ENCODE peak calls at places on chromosomes 7 and 10, in five cellular contexts. One of them, this sample, is unnamed.

GRCh38 chr10:121854809-121855445 is 72.9 kb downstream of the ATE1 start:
- DNase-seq in H1: no peak
- DNase-seq in GM12878: no peak
- DNase-seq in SK-N-SH: no peak
- DNase-seq in K562: no peak
- DNase-seq in this sample: no peak

GRCh38 chr10:67079126-67079525 is 153.3 kb downstream of the LRRTM3 start:
- DNase-seq in H1: no peak
- DNase-seq in K562: no peak
- DNase-seq in SK-N-SH: peak; percentile 4
- DNase-seq in GM12878: no peak
- DNase-seq in this sample: no peak

GRCh38 chr10:97722980-97723379 is 9.4 kb downstream of the MARVELD1 start:
- DNase-seq in K562: no peak
- DNase-seq in H1: no peak
- DNase-seq in SK-N-SH: no peak
- DNase-seq in GM12878: no peak
- DNase-seq in this sample: no peak

GRCh38 chr7:95658676-95659075 is 62.4 kb upstream of the PDK4 start:
- DNase-seq in GM12878: no peak
- DNase-seq in K562: no peak
- DNase-seq in H1: no peak
- DNase-seq in SK-N-SH: no peak
- DNase-seq in this sample: no peak

GRCh38 chr10:72275351-72276012 is 1.8 kb downstream of the DDIT4 start:
- DNase-seq in K562: peak; percentile 50
- DNase-seq in SK-N-SH: no peak
- DNase-seq in GM12878: no peak
- DNase-seq in H1: no peak
- DNase-seq in this sample: no peak

GRCh38 chr7:38105874-38106483 is 72.1 kb upstream of the STARD3NL start:
- DNase-seq in SK-N-SH: peak; percentile 45
- DNase-seq in H1: no peak
- DNase-seq in GM12878: no peak
- DNase-seq in K562: peak; percentile 53
- DNase-seq in this sample: peak; percentile 46

GRCh38 chr10:32210306-32211045 is 136.5 kb downstream of the EPC1 start:
- DNase-seq in SK-N-SH: peak; percentile 58
- DNase-seq in H1: peak; percentile 2
- DNase-seq in GM12878: no peak
- DNase-seq in K562: peak; percentile 20
- DNase-seq in this sample: peak; percentile 59

GRCh38 chr10:117163061-117163953 is 25.2 kb upstream of the VAX1 start:
- DNase-seq in K562: no peak
- DNase-seq in GM12878: no peak
- DNase-seq in H1: no peak
- DNase-seq in SK-N-SH: peak; percentile 79
- DNase-seq in this sample: no peak

GRCh38 chr10:104233817-104234216 is 1.7 kb upstream of the CFAP43 start:
- DNase-seq in K562: no peak
- DNase-seq in H1: no peak
- DNase-seq in GM12878: no peak
- DNase-seq in SK-N-SH: no peak
- DNase-seq in this sample: no peak

GRCh38 chr10:8279598-8279997 is 225.1 kb downstream of the GATA3 start:
- DNase-seq in GM12878: no peak
- DNase-seq in K562: no peak
- DNase-seq in SK-N-SH: peak; percentile 38
- DNase-seq in H1: no peak
- DNase-seq in this sample: peak; percentile 46
- TF ChIP-seq JUND in GM12878: no peak
- TF ChIP-seq JUND in K562: no peak
- TF ChIP-seq JUND in SK-N-SH: peak; percentile 33
- TF ChIP-seq JUND in H1: no peak
- TF ChIP-seq JUND in this sample: no peak

GRCh38 chr7:49398730-49399129 is 374.7 kb upstream of the VWC2 start:
- DNase-seq in GM12878: no peak
- DNase-seq in H1: no peak
- DNase-seq in SK-N-SH: no peak
- DNase-seq in K562: no peak
- DNase-seq in this sample: peak; percentile 8
- TF ChIP-seq JUND in GM12878: no peak
- TF ChIP-seq JUND in H1: no peak
- TF ChIP-seq JUND in SK-N-SH: peak; percentile 8
- TF ChIP-seq JUND in K562: no peak
- TF ChIP-seq JUND in this sample: no peak

DNA sequence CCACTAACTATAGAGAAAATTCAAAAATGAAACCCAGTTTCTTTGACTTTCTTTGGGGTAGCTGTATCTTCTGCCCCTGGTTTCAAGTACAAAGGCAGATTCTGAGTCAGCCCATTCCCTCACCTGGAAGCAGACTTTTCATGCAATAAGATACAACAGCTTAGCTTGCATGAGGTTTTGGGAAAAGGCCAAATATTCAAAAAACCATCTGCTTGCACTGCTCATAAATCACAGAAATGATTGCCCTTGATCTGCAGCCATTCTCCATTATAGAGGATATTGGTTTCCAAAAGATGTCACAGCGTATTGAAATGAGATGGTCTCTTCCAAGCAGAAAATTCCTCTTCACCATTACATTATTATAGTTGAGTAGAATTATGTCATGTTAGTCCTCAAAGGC is 354.0 kb downstream of the PHF14 start:
- DNase-seq in K562: no peak
- DNase-seq in GM12878: no peak
- DNase-seq in H1: no peak
- DNase-seq in SK-N-SH: no peak
- DNase-seq in this sample: no peak
- TF ChIP-seq JUND in K562: no peak
- TF ChIP-seq JUND in GM12878: no peak
- TF ChIP-seq JUND in H1: no peak
- TF ChIP-seq JUND in SK-N-SH: no peak
- TF ChIP-seq JUND in this sample: no peak

GRCh38 chr7:157028528-157028903 is 18.1 kb upstream of the MNX1 start:
- DNase-seq in K562: no peak
- DNase-seq in SK-N-SH: no peak
- DNase-seq in H1: no peak
- DNase-seq in GM12878: no peak
- DNase-seq in this sample: no peak

GRCh38 chr7:157023589-157023905 is 13.1 kb upstream of the MNX1 start:
- DNase-seq in H1: no peak
- DNase-seq in K562: no peak
- DNase-seq in GM12878: no peak
- DNase-seq in SK-N-SH: no peak
- DNase-seq in this sample: peak; percentile 59

GRCh38 chr7:157024716-157025115 is 14.3 kb upstream of the MNX1 start:
- DNase-seq in K562: no peak
- DNase-seq in H1: no peak
- DNase-seq in GM12878: no peak
- DNase-seq in SK-N-SH: no peak
- DNase-seq in this sample: no peak

GRCh38 chr7:157032128-157032527 is 21.7 kb upstream of the MNX1 start:
- DNase-seq in SK-N-SH: no peak
- DNase-seq in H1: no peak
- DNase-seq in GM12878: no peak
- DNase-seq in K562: no peak
- DNase-seq in this sample: no peak

DNA sequence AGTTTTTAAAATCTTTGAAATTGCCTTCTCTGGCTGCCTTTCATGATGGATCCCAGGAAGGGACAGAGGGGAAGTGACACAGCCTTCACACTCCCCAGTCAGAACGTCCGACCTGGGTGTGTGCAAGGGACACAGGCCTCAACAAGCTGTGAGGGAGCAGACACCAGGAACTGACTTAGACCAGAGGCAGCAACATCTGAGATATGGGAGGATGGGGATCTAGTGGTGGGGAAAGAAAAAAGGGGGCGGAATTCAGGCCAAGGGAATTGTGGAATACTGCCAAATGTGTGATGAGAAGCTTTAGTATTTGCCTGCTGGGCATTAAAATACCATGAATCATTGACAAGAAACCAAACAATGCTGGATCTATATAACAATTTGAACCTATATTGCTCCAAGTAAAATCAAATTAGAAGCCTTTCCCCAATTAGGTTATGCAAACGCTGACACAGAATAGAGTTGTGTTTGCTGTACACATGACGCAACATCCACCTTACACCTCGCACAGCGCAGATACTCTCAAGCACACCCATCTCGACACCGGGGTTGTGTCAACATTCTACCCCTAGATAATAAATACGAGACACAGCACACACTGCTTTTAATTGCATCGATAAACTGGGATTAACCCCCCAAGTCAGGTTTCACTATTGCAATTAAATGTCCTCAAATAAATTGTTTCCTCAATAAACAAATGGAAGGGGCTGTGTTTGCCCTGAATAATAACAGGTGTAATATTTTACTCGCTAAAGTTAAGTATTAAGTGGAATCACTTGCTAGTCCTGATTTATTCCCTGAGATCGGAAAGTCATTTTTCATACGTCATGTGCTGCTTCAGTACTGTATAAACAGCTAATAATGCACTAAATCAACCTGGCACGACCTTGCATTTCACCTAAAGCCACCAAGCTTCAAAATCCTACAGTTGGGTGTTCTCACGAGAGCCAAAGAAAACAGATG is 17.4 kb upstream of the MNX1 start:
- DNase-seq in GM12878: no peak
- DNase-seq in SK-N-SH: peak; percentile 10
- DNase-seq in K562: no peak
- DNase-seq in H1: no peak
- DNase-seq in this sample: no peak
- TF ChIP-seq JUND in GM12878: no peak
- TF ChIP-seq JUND in SK-N-SH: no peak
- TF ChIP-seq JUND in K562: no peak
- TF ChIP-seq JUND in H1: no peak
- TF ChIP-seq JUND in this sample: no peak

GRCh38 chr10:38741226-38741625 is 647.1 kb downstream of the ZNF37A start:
- DNase-seq in H1: no peak
- DNase-seq in K562: no peak
- DNase-seq in SK-N-SH: no peak
- DNase-seq in GM12878: no peak
- DNase-seq in this sample: no peak
- TF ChIP-seq JUND in H1: no peak
- TF ChIP-seq JUND in K562: no peak
- TF ChIP-seq JUND in SK-N-SH: no peak
- TF ChIP-seq JUND in GM12878: no peak
- TF ChIP-seq JUND in this sample: no peak

GRCh38 chr7:88291401-88292173 is 15.1 kb downstream of the STEAP4 start:
- DNase-seq in K562: no peak
- DNase-seq in GM12878: no peak
- DNase-seq in SK-N-SH: no peak
- DNase-seq in H1: no peak
- DNase-seq in this sample: no peak
- TF ChIP-seq JUND in K562: no peak
- TF ChIP-seq JUND in GM12878: no peak
- TF ChIP-seq JUND in SK-N-SH: no peak
- TF ChIP-seq JUND in H1: no peak
- TF ChIP-seq JUND in this sample: no peak

DNA sequence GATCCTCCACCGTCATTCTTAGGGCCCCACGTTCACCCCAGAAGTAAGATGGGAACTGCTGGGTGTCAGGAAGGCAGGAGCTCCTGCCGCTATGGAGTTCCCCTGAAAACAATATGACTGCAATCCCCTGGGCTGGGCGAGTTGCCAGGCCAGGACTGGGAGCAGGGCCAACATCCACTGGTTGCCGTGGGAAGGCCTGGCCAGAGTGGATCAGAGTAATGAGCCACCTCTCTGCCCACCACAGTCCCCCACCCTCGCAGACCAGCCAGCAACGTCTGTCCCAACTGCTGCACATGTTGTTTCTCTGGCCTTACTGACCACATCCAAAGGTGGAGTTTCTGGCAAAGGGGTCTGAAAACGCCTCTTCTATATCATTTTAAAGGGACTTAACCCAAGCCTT is 86.6 kb downstream of the STRA8 start:
- DNase-seq in K562: no peak
- DNase-seq in H1: no peak
- DNase-seq in SK-N-SH: peak; percentile 90
- DNase-seq in GM12878: no peak
- DNase-seq in this sample: no peak
- TF ChIP-seq JUND in K562: no peak
- TF ChIP-seq JUND in H1: no peak
- TF ChIP-seq JUND in SK-N-SH: no peak
- TF ChIP-seq JUND in GM12878: no peak
- TF ChIP-seq JUND in this sample: no peak

DNA sequence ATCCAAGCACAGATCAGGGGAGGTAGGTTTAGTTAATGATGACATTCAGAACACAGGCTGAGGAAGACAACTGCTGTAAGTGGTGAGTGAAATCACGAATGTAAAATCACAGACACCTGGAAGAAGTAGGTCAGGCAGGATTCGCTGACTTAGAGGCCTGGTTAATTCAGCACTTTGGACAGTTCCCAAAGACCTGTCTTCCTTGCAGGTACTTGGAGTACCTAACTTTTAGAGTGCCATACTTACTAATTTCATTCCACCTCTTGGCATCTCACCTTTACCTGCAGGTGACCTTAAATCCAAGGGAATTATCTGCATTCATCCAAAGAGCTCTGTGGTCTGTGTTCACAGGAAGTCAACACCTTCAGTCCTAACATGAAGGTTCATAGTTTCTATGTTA is 822.4 kb downstream of the PHTF2 start:
- DNase-seq in SK-N-SH: no peak
- DNase-seq in K562: no peak
- DNase-seq in H1: peak; percentile 31
- DNase-seq in GM12878: no peak
- DNase-seq in this sample: peak; percentile 84
- TF ChIP-seq JUND in SK-N-SH: no peak
- TF ChIP-seq JUND in K562: no peak
- TF ChIP-seq JUND in H1: no peak
- TF ChIP-seq JUND in GM12878: no peak
- TF ChIP-seq JUND in this sample: no peak

DNA sequence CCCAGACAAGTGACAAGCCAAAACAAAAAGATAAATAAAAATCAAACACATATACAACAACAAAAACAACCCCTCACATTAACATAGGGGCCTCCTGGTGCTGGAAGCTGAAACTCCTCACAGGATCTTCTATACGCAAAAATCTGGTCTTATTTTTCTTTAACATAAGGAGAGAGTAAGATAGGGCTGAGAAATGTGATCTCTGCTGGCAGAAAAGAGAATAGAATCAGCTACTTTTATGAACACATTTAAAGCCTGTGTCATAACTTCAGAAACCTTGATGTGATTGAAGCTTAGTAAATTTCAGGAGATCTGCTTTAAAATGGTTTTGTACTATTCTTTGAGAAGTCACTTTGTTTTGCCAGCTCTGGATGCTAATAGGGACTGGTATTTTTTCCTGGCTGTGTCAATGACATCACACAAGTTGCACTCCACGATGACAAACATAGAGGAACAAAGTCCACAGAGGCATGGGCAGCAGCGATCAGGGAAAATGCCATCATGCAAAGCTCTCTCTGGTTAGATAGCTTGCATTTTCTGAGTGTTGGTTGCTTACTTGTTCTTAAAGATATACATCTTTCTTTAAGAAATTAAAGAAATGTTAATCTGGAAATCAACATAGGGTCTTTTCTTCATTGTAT is 176.6 kb upstream of the SP4 start:
- DNase-seq in GM12878: no peak
- DNase-seq in K562: no peak
- DNase-seq in H1: no peak
- DNase-seq in SK-N-SH: no peak
- DNase-seq in this sample: no peak
- TF ChIP-seq JUND in GM12878: no peak
- TF ChIP-seq JUND in K562: no peak
- TF ChIP-seq JUND in H1: no peak
- TF ChIP-seq JUND in SK-N-SH: no peak
- TF ChIP-seq JUND in this sample: no peak

GRCh38 chr10:99667108-99667751 is 7.9 kb downstream of the ENTPD7 start:
- DNase-seq in GM12878: no peak
- DNase-seq in H1: no peak
- DNase-seq in K562: peak; percentile 15
- DNase-seq in SK-N-SH: peak; percentile 23
- DNase-seq in this sample: no peak
- TF ChIP-seq JUND in GM12878: no peak
- TF ChIP-seq JUND in H1: no peak
- TF ChIP-seq JUND in K562: peak; percentile 68
- TF ChIP-seq JUND in SK-N-SH: peak; percentile 95
- TF ChIP-seq JUND in this sample: no peak